ENCODE peak calls at places on chromosomes 12 and 14, in four cellular contexts. Z, Y, W and S are unnamed samples.

GRCh38 chr12:116818341-116818856 is 62.8 kb downstream of the HRK start:
- DNase-seq in Z (no peak), Y (no peak), W (peak), S (no peak)

GRCh38 chr12:47799357-47799955 is 20.2 kb downstream of the HDAC7 start:
- DNase-seq in Z (no peak), Y (no peak), W (no peak), S (no peak)

GRCh38 chr14:80054020-80054419 is 157.3 kb downstream of the DIO2 start:
- DNase-seq in Z (no peak), Y (no peak), W (no peak), S (no peak)

GRCh38 chr12:86249856-86250255 is 6.3 kb downstream of the MGAT4C start:
- DNase-seq in Z (no peak), Y (peak), W (no peak), S (no peak)

GRCh38 chr12:42468341-42468821 is 121.2 kb downstream of the PRICKLE1 start:
- DNase-seq in Z (no peak), Y (no peak), W (no peak), S (no peak)

GRCh38 chr14:21612324-21612723 is 22.4 kb downstream of the OR10G2 start:
- DNase-seq in Z (no peak), Y (no peak), W (no peak), S (peak)

GRCh38 chr14:84965279-84965678 is 564.7 kb upstream of the FLRT2 start:
- DNase-seq in Z (no peak), Y (no peak), W (no peak), S (no peak)

GRCh38 chr12:113142173-113142885 is 6.8 kb upstream of the RASAL1 start:
- DNase-seq in Z (peak), Y (no peak), W (no peak), S (peak)

GRCh38 chr12:5154091-5154490 is 110.4 kb downstream of the KCNA5 start:
- DNase-seq in Z (no peak), Y (no peak), W (no peak), S (no peak)

GRCh38 chr12:69068431-69068830 is 135.5 kb upstream of the CPM start:
- DNase-seq in Z (peak), Y (no peak), W (no peak), S (peak)

GRCh38 chr12:25960176-25960575 is 1.7 kb downstream of the RASSF8 start:
- DNase-seq in Z (no peak), Y (peak), W (no peak), S (peak)

GRCh38 chr14:74504412-74504811 is 10.8 kb downstream of the ISCA2 start:
- DNase-seq in Z (no peak), Y (no peak), W (no peak), S (no peak)

GRCh38 chr12:104627975-104628322 is 171.2 kb downstream of the CHST11 start:
- DNase-seq in Z (no peak), Y (no peak), W (no peak), S (no peak)

GRCh38 chr12:123075092-123075491 is 75.8 kb downstream of the PITPNM2 start:
- DNase-seq in Z (no peak), Y (no peak), W (no peak), S (no peak)

GRCh38 chr12:47902131-47902639 is 2.6 kb downstream of the VDR start:
- DNase-seq in Z (no peak), Y (no peak), W (no peak), S (no peak)

GRCh38 chr12:5912437-5913334 is 32.4 kb downstream of the ANO2 start:
- DNase-seq in Z (peak), Y (peak), W (peak), S (no peak)

GRCh38 chr14:48350971-48351370 is 675.6 kb upstream of the MDGA2 start:
- DNase-seq in Z (no peak), Y (no peak), W (no peak), S (peak)

GRCh38 chr12:131865196-131865875 is 29.1 kb upstream of the ULK1 start:
- DNase-seq in Z (no peak), Y (no peak), W (no peak), S (peak)

GRCh38 chr12:93447555-93448265 is 6.0 kb upstream of the UBE2N start:
- DNase-seq in Z (no peak), Y (no peak), W (no peak), S (no peak)

GRCh38 chr12:111777345-111778045 is 10.8 kb downstream of the ALDH2 start:
- DNase-seq in Z (peak), Y (no peak), W (no peak), S (peak)

GRCh38 chr12:27280412-27280811 is 36.3 kb downstream of the STK38L start:
- DNase-seq in Z (peak), Y (no peak), W (no peak), S (no peak)

GRCh38 chr12:111761706-111762105 is 5.0 kb upstream of the ALDH2 start:
- DNase-seq in Z (no peak), Y (no peak), W (no peak), S (no peak)

GRCh38 chr14:94624537-94625352 is 12.6 kb downstream of the SERPINA3 start:
- DNase-seq in Z (no peak), Y (no peak), W (no peak), S (no peak)

GRCh38 chr12:87439990-87440827 is 589.0 kb downstream of the C12orf50 start:
- DNase-seq in Z (peak), Y (no peak), W (no peak), S (no peak)